ENCODE peak calls at places on chromosome 1, in seven cellular contexts. One of them, this sample, is unnamed.

GRCh38 chr1:156704930-156705320 is 458 bp downstream of the CRABP2 start:
- DNase-seq in A549: peak; percentile 43
- DNase-seq in fibroblast of the aortic adventitia: peak; percentile 75
- DNase-seq in heart left ventricle: no peak
- DNase-seq in AG04449: no peak
- DNase-seq in coronary artery: no peak
- DNase-seq in esophagus muscularis mucosa: no peak
- DNase-seq in this sample: peak; percentile 71

GRCh38 chr1:12138196-12139183 is 28.3 kb upstream of the TNFRSF1B start:
- DNase-seq in A549: no peak
- DNase-seq in fibroblast of the aortic adventitia: no peak
- DNase-seq in heart left ventricle: no peak
- DNase-seq in AG04449: no peak
- DNase-seq in coronary artery: peak; percentile 68
- DNase-seq in esophagus muscularis mucosa: no peak
- DNase-seq in this sample: peak; percentile 27

GRCh38 chr1:12467570-12468286 is 150.3 kb downstream of the DHRS3 start:
- DNase-seq in A549: no peak
- DNase-seq in fibroblast of the aortic adventitia: peak; percentile 66
- DNase-seq in heart left ventricle: no peak
- DNase-seq in AG04449: no peak
- DNase-seq in coronary artery: no peak
- DNase-seq in esophagus muscularis mucosa: no peak
- DNase-seq in this sample: no peak

GRCh38 chr1:158969855-158970254 is 38.5 kb downstream of the PYHIN1 start:
- DNase-seq in A549: no peak
- DNase-seq in fibroblast of the aortic adventitia: no peak
- DNase-seq in heart left ventricle: no peak
- DNase-seq in AG04449: no peak
- DNase-seq in coronary artery: no peak
- DNase-seq in esophagus muscularis mucosa: no peak
- DNase-seq in this sample: no peak

GRCh38 chr1:106517218-106517617 is 539.3 kb upstream of the PRMT6 start:
- DNase-seq in A549: no peak
- DNase-seq in fibroblast of the aortic adventitia: no peak
- DNase-seq in heart left ventricle: no peak
- DNase-seq in AG04449: no peak
- DNase-seq in coronary artery: no peak
- DNase-seq in esophagus muscularis mucosa: no peak
- DNase-seq in this sample: no peak

GRCh38 chr1:33366766-33367487 is 46.0 kb upstream of the A3GALT2 start:
- DNase-seq in A549: no peak
- DNase-seq in fibroblast of the aortic adventitia: no peak
- DNase-seq in heart left ventricle: peak; percentile 67
- DNase-seq in AG04449: no peak
- DNase-seq in coronary artery: no peak
- DNase-seq in esophagus muscularis mucosa: no peak
- DNase-seq in this sample: no peak

GRCh38 chr1:54171636-54172035 is 18.8 kb upstream of the CDCP2 start:
- DNase-seq in A549: no peak
- DNase-seq in fibroblast of the aortic adventitia: no peak
- DNase-seq in heart left ventricle: no peak
- DNase-seq in AG04449: no peak
- DNase-seq in coronary artery: no peak
- DNase-seq in esophagus muscularis mucosa: no peak
- DNase-seq in this sample: no peak

GRCh38 chr1:110672001-110672752 is 2.6 kb downstream of the KCNA3 start:
- DNase-seq in A549: no peak
- DNase-seq in fibroblast of the aortic adventitia: no peak
- DNase-seq in heart left ventricle: no peak
- DNase-seq in AG04449: no peak
- DNase-seq in coronary artery: no peak
- DNase-seq in esophagus muscularis mucosa: no peak
- DNase-seq in this sample: peak; percentile 89

GRCh38 chr1:156420209-156421061 is 51.4 kb downstream of the RHBG start:
- DNase-seq in A549: no peak
- DNase-seq in fibroblast of the aortic adventitia: no peak
- DNase-seq in heart left ventricle: no peak
- DNase-seq in AG04449: no peak
- DNase-seq in coronary artery: no peak
- DNase-seq in esophagus muscularis mucosa: no peak
- DNase-seq in this sample: no peak

GRCh38 chr1:205507896-205508714 is 3.6 kb downstream of the CDK18 start:
- DNase-seq in A549: no peak
- DNase-seq in fibroblast of the aortic adventitia: no peak
- DNase-seq in heart left ventricle: no peak
- DNase-seq in AG04449: no peak
- DNase-seq in coronary artery: no peak
- DNase-seq in esophagus muscularis mucosa: no peak
- DNase-seq in this sample: no peak

GRCh38 chr1:9400425-9401079 is 107.9 kb downstream of the SPSB1 start:
- DNase-seq in A549: peak; percentile 24
- DNase-seq in fibroblast of the aortic adventitia: no peak
- DNase-seq in heart left ventricle: peak; percentile 58
- DNase-seq in AG04449: no peak
- DNase-seq in coronary artery: no peak
- DNase-seq in esophagus muscularis mucosa: no peak
- DNase-seq in this sample: no peak

GRCh38 chr1:145695781-145696629 is 11.2 kb downstream of the PDZK1 start:
- DNase-seq in A549: no peak
- DNase-seq in fibroblast of the aortic adventitia: no peak
- DNase-seq in heart left ventricle: no peak
- DNase-seq in AG04449: no peak
- DNase-seq in coronary artery: no peak
- DNase-seq in esophagus muscularis mucosa: no peak
- DNase-seq in this sample: no peak

GRCh38 chr1:8182034-8182761 is 135.7 kb upstream of the SLC45A1 start:
- DNase-seq in A549: peak; percentile 97
- DNase-seq in fibroblast of the aortic adventitia: peak; percentile 80
- DNase-seq in heart left ventricle: no peak
- DNase-seq in AG04449: no peak
- DNase-seq in coronary artery: no peak
- DNase-seq in esophagus muscularis mucosa: no peak
- DNase-seq in this sample: peak; percentile 44

GRCh38 chr1:226566234-226566633 is 17.7 kb downstream of the STUM start:
- DNase-seq in A549: no peak
- DNase-seq in fibroblast of the aortic adventitia: no peak
- DNase-seq in heart left ventricle: no peak
- DNase-seq in AG04449: no peak
- DNase-seq in coronary artery: no peak
- DNase-seq in esophagus muscularis mucosa: no peak
- DNase-seq in this sample: no peak

GRCh38 chr1:76611782-76612445 is 255.4 kb upstream of the ST6GALNAC5 start:
- DNase-seq in A549: no peak
- DNase-seq in fibroblast of the aortic adventitia: no peak
- DNase-seq in heart left ventricle: no peak
- DNase-seq in AG04449: no peak
- DNase-seq in coronary artery: no peak
- DNase-seq in esophagus muscularis mucosa: no peak
- DNase-seq in this sample: no peak

GRCh38 chr1:209076688-209077087 is 506.8 kb upstream of the CAMK1G start:
- DNase-seq in A549: peak; percentile 47
- DNase-seq in fibroblast of the aortic adventitia: peak; percentile 10
- DNase-seq in heart left ventricle: no peak
- DNase-seq in AG04449: no peak
- DNase-seq in coronary artery: no peak
- DNase-seq in esophagus muscularis mucosa: no peak
- DNase-seq in this sample: no peak

GRCh38 chr1:7366955-7367665 is 404.0 kb upstream of the VAMP3 start:
- DNase-seq in A549: no peak
- DNase-seq in fibroblast of the aortic adventitia: no peak
- DNase-seq in heart left ventricle: peak; percentile 61
- DNase-seq in AG04449: no peak
- DNase-seq in coronary artery: no peak
- DNase-seq in esophagus muscularis mucosa: no peak
- DNase-seq in this sample: no peak

GRCh38 chr1:245503548-245503947 is 348.8 kb downstream of the KIF26B start:
- DNase-seq in A549: no peak
- DNase-seq in fibroblast of the aortic adventitia: no peak
- DNase-seq in heart left ventricle: no peak
- DNase-seq in AG04449: no peak
- DNase-seq in coronary artery: no peak
- DNase-seq in esophagus muscularis mucosa: no peak
- DNase-seq in this sample: no peak

GRCh38 chr1:35047188-35047858 is 15.6 kb upstream of the ZMYM6 start:
- DNase-seq in A549: no peak
- DNase-seq in fibroblast of the aortic adventitia: peak; percentile 96
- DNase-seq in heart left ventricle: no peak
- DNase-seq in AG04449: peak; percentile 91
- DNase-seq in coronary artery: no peak
- DNase-seq in esophagus muscularis mucosa: no peak
- DNase-seq in this sample: peak; percentile 89

GRCh38 chr1:39690943-39691382 is 270 bp downstream of the HPCAL4 start:
- DNase-seq in A549: no peak
- DNase-seq in fibroblast of the aortic adventitia: no peak
- DNase-seq in heart left ventricle: no peak
- DNase-seq in AG04449: no peak
- DNase-seq in coronary artery: no peak
- DNase-seq in esophagus muscularis mucosa: no peak
- DNase-seq in this sample: no peak

GRCh38 chr1:39689635-39690034 is 1.6 kb downstream of the HPCAL4 start:
- DNase-seq in A549: no peak
- DNase-seq in fibroblast of the aortic adventitia: no peak
- DNase-seq in heart left ventricle: no peak
- DNase-seq in AG04449: no peak
- DNase-seq in coronary artery: no peak
- DNase-seq in esophagus muscularis mucosa: no peak
- DNase-seq in this sample: no peak

GRCh38 chr1:39690225-39690624 is 1.0 kb downstream of the HPCAL4 start:
- DNase-seq in A549: no peak
- DNase-seq in fibroblast of the aortic adventitia: no peak
- DNase-seq in heart left ventricle: no peak
- DNase-seq in AG04449: no peak
- DNase-seq in coronary artery: no peak
- DNase-seq in esophagus muscularis mucosa: no peak
- DNase-seq in this sample: no peak

GRCh38 chr1:39692152-39693064 is 1.2 kb upstream of the HPCAL4 start:
- DNase-seq in A549: no peak
- DNase-seq in fibroblast of the aortic adventitia: no peak
- DNase-seq in heart left ventricle: no peak
- DNase-seq in AG04449: no peak
- DNase-seq in coronary artery: no peak
- DNase-seq in esophagus muscularis mucosa: no peak
- DNase-seq in this sample: peak; percentile 12

DNA sequence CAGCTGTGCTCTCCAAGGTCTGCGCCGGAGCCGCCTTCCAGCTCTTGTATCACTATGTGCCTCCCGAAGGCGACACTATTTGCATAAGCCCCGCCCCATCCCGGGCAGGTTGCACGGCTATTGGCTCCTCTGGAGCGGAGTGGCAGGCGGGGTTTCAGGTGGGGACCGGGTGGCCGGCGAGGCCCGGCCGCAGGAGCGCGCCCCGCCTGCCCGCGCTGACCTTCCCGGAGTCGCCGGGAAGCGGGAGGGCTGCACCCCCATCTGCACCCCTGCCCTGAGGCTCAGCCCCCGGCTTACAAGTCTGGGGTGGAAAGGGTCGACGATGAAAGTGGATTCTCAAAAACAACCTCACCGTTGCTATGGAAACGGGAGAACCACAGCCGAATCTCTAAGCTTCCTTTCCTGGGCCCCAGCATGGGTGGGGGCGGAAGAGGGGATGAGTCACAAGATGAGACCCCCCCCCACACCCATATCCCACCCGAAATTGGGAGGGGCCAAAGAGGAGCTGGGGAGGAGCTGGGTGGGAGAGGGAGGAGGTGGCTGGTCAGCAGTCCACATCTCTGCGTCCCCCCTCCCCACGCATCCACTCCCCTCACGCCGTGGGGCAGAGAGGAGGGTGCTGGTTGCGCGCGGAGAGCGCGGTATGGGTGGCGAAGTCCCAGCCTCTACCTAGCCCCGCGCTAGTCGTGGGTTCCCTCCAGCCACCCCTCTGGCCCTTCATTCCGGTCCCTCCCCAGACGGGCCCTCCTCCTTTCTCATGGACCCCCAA is at the start of gene HPCAL4:
- DNase-seq in A549: peak; percentile 80
- DNase-seq in fibroblast of the aortic adventitia: peak; percentile 35
- DNase-seq in heart left ventricle: peak; percentile 90
- DNase-seq in AG04449: no peak
- DNase-seq in coronary artery: peak; percentile 89
- DNase-seq in esophagus muscularis mucosa: peak; percentile 94
- DNase-seq in this sample: peak; percentile 81
- H3K4me3 ChIP-seq in A549: peak within 1 kb of the TSS; percentile 52
- H3K4me3 ChIP-seq in fibroblast of the aortic adventitia: peak within 1 kb of the TSS; percentile 40
- H3K4me3 ChIP-seq in heart left ventricle: peak within 1 kb of the TSS; percentile 57
- H3K4me3 ChIP-seq in AG04449: peak within 1 kb of the TSS; percentile 28
- H3K4me3 ChIP-seq in coronary artery: peak within 1 kb of the TSS; percentile 67
- H3K4me3 ChIP-seq in esophagus muscularis mucosa: peak within 1 kb of the TSS; percentile 46
- H3K4me3 ChIP-seq in this sample: no peak within 1 kb of the TSS

GRCh38 chr1:73839922-73840321 is 358.1 kb downstream of the LRRIQ3 start:
- DNase-seq in A549: peak; percentile 6
- DNase-seq in fibroblast of the aortic adventitia: peak; percentile 10
- DNase-seq in heart left ventricle: no peak
- DNase-seq in AG04449: no peak
- DNase-seq in coronary artery: no peak
- DNase-seq in esophagus muscularis mucosa: no peak
- DNase-seq in this sample: peak; percentile 1
- TF ChIP-seq CTCF in A549: no peak
- TF ChIP-seq CTCF in fibroblast of the aortic adventitia: peak; percentile 10
- TF ChIP-seq CTCF in heart left ventricle: no peak
- TF ChIP-seq CTCF in AG04449: peak; percentile 14
- TF ChIP-seq CTCF in coronary artery: no peak
- TF ChIP-seq CTCF in esophagus muscularis mucosa: peak; percentile 2
- TF ChIP-seq CTCF in this sample: peak; percentile 6

DNA sequence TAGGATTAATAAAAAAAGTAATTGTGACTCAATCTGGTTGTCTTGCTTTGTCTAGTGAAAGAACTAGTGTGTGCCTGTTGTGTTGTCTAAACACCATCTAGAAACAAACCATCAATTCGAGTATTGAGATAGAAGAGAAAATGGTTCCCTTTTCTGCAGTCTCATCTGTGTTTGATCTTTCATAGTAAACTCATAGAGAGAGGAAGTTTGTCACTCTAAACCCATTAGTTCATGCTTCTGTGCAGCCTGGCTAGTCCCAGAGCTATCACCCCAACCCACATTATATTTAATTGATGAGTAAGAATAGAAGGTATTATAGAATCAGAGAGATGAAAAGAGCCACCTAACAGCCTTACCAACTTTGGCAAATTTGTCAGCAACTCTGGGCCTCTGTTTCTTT is 99.5 kb downstream of the TGFB2 start:
- DNase-seq in A549: no peak
- DNase-seq in fibroblast of the aortic adventitia: no peak
- DNase-seq in heart left ventricle: no peak
- DNase-seq in AG04449: no peak
- DNase-seq in coronary artery: no peak
- DNase-seq in esophagus muscularis mucosa: no peak
- DNase-seq in this sample: no peak
- H3K4me3 ChIP-seq in A549: no peak overlapping the region
- H3K4me3 ChIP-seq in fibroblast of the aortic adventitia: no peak overlapping the region
- H3K4me3 ChIP-seq in heart left ventricle: no peak overlapping the region
- H3K4me3 ChIP-seq in AG04449: no peak overlapping the region
- H3K4me3 ChIP-seq in coronary artery: no peak overlapping the region
- H3K4me3 ChIP-seq in esophagus muscularis mucosa: no peak overlapping the region
- H3K4me3 ChIP-seq in this sample: no peak overlapping the region

DNA sequence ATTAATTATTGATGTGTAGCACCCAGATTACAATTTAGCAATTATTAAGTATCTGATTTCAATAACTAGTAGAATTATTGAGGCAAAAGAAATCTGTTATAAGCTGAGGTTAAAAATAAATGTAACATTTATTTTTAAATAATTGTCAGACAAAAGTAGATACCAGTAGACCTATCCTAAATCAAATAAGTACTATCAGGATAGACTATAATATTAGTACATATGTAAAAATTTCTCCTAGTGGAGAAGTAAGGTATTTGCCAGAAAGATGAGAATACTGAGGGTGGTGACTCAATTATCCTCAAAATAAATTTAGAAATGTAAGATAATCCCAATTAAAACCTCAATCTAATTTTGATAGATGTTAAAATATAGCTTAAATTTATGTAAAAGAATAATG is 377.8 kb upstream of the CHRM3 start:
- DNase-seq in A549: no peak
- DNase-seq in fibroblast of the aortic adventitia: no peak
- DNase-seq in heart left ventricle: no peak
- DNase-seq in AG04449: no peak
- DNase-seq in coronary artery: no peak
- DNase-seq in esophagus muscularis mucosa: no peak
- DNase-seq in this sample: no peak
- TF ChIP-seq CTCF in A549: no peak
- TF ChIP-seq CTCF in fibroblast of the aortic adventitia: no peak
- TF ChIP-seq CTCF in heart left ventricle: no peak
- TF ChIP-seq CTCF in AG04449: no peak
- TF ChIP-seq CTCF in coronary artery: no peak
- TF ChIP-seq CTCF in esophagus muscularis mucosa: no peak
- TF ChIP-seq CTCF in this sample: no peak

This sample was measured in foreskin fibroblast.